ENCODE peak calls at places on chromosomes 11 and 22, in eight cellular contexts. One of them, this sample, is unnamed.

GRCh38 chr22:28002181-28002700 is 83.2 kb upstream of the PITPNB start:
- DNase-seq in psoas muscle: no peak
- DNase-seq in coronary artery: no peak
- DNase-seq in fibroblast of the aortic adventitia: peak
- DNase-seq in mesothelial cell of epicardium: no peak
- DNase-seq in tibial artery: no peak
- DNase-seq in upper lobe of right lung: no peak
- DNase-seq in osteocyte: no peak
- DNase-seq in this sample: no peak

GRCh38 chr11:71371674-71372069 is 76.5 kb downstream of the DHCR7 start:
- DNase-seq in coronary artery: no peak
- DNase-seq in psoas muscle: no peak
- DNase-seq in osteocyte: no peak
- DNase-seq in mesothelial cell of epicardium: no peak
- DNase-seq in upper lobe of right lung: no peak
- DNase-seq in tibial artery: no peak
- DNase-seq in fibroblast of the aortic adventitia: no peak
- DNase-seq in this sample: no peak

GRCh38 chr11:33065445-33066178 is 26.2 kb downstream of the TCP11L1 start:
- DNase-seq in tibial artery: peak
- DNase-seq in upper lobe of right lung: peak
- DNase-seq in fibroblast of the aortic adventitia: peak
- DNase-seq in osteocyte: peak
- DNase-seq in coronary artery: no peak
- DNase-seq in mesothelial cell of epicardium: peak
- DNase-seq in psoas muscle: peak
- DNase-seq in this sample: peak

GRCh38 chr11:78168539-78169477 is 19.6 kb downstream of the KCTD21 start:
- DNase-seq in tibial artery: peak
- DNase-seq in coronary artery: peak
- DNase-seq in osteocyte: peak
- DNase-seq in psoas muscle: peak
- DNase-seq in fibroblast of the aortic adventitia: peak
- DNase-seq in mesothelial cell of epicardium: no peak
- DNase-seq in upper lobe of right lung: no peak
- DNase-seq in this sample: peak

GRCh38 chr11:100908746-100909145 is 220.9 kb downstream of the PGR start:
- DNase-seq in fibroblast of the aortic adventitia: no peak
- DNase-seq in osteocyte: no peak
- DNase-seq in tibial artery: no peak
- DNase-seq in psoas muscle: no peak
- DNase-seq in coronary artery: no peak
- DNase-seq in mesothelial cell of epicardium: no peak
- DNase-seq in upper lobe of right lung: no peak
- DNase-seq in this sample: no peak

GRCh38 chr11:65382804-65383368 is 440 bp upstream of the SLC25A45 start:
- DNase-seq in fibroblast of the aortic adventitia: peak
- DNase-seq in tibial artery: no peak
- DNase-seq in upper lobe of right lung: peak
- DNase-seq in psoas muscle: peak
- DNase-seq in coronary artery: no peak
- DNase-seq in osteocyte: peak
- DNase-seq in mesothelial cell of epicardium: no peak
- DNase-seq in this sample: peak

GRCh38 chr11:94058630-94059029 is 37.5 kb downstream of the HEPHL1 start:
- DNase-seq in osteocyte: no peak
- DNase-seq in psoas muscle: no peak
- DNase-seq in coronary artery: no peak
- DNase-seq in tibial artery: no peak
- DNase-seq in upper lobe of right lung: no peak
- DNase-seq in fibroblast of the aortic adventitia: no peak
- DNase-seq in mesothelial cell of epicardium: no peak
- DNase-seq in this sample: peak

GRCh38 chr11:117316197-117316961 is at the start of gene BACE1:
- DNase-seq in mesothelial cell of epicardium: peak
- DNase-seq in osteocyte: peak
- DNase-seq in upper lobe of right lung: peak
- DNase-seq in psoas muscle: peak
- DNase-seq in coronary artery: peak
- DNase-seq in fibroblast of the aortic adventitia: peak
- DNase-seq in tibial artery: peak
- DNase-seq in this sample: peak

GRCh38 chr11:19536131-19536530 is 176.5 kb upstream of the NAV2 start:
- DNase-seq in coronary artery: no peak
- DNase-seq in psoas muscle: no peak
- DNase-seq in fibroblast of the aortic adventitia: no peak
- DNase-seq in mesothelial cell of epicardium: no peak
- DNase-seq in osteocyte: no peak
- DNase-seq in upper lobe of right lung: no peak
- DNase-seq in tibial artery: no peak
- DNase-seq in this sample: no peak

GRCh38 chr11:110896358-110896757 is 184.1 kb upstream of the ARHGAP20 start:
- DNase-seq in psoas muscle: no peak
- DNase-seq in coronary artery: no peak
- DNase-seq in tibial artery: peak
- DNase-seq in upper lobe of right lung: no peak
- DNase-seq in fibroblast of the aortic adventitia: peak
- DNase-seq in mesothelial cell of epicardium: no peak
- DNase-seq in osteocyte: no peak
- DNase-seq in this sample: peak

GRCh38 chr11:56197367-56197766 is 20.9 kb downstream of the OR5J2 start:
- DNase-seq in psoas muscle: no peak
- DNase-seq in tibial artery: no peak
- DNase-seq in osteocyte: no peak
- DNase-seq in mesothelial cell of epicardium: no peak
- DNase-seq in upper lobe of right lung: no peak
- DNase-seq in coronary artery: no peak
- DNase-seq in fibroblast of the aortic adventitia: no peak
- DNase-seq in this sample: no peak

GRCh38 chr22:23754980-23755636 is 883 bp upstream of the VPREB3 start:
- DNase-seq in tibial artery: no peak
- DNase-seq in upper lobe of right lung: no peak
- DNase-seq in coronary artery: no peak
- DNase-seq in osteocyte: no peak
- DNase-seq in fibroblast of the aortic adventitia: peak
- DNase-seq in psoas muscle: no peak
- DNase-seq in mesothelial cell of epicardium: no peak
- DNase-seq in this sample: no peak

GRCh38 chr22:25404923-25405853 is 159.3 kb upstream of the GRK3 start:
- DNase-seq in osteocyte: no peak
- DNase-seq in tibial artery: peak
- DNase-seq in psoas muscle: peak
- DNase-seq in upper lobe of right lung: peak
- DNase-seq in coronary artery: no peak
- DNase-seq in fibroblast of the aortic adventitia: peak
- DNase-seq in mesothelial cell of epicardium: peak
- DNase-seq in this sample: peak

GRCh38 chr22:41681616-41682015 is 7.1 kb downstream of the SNU13 start:
- DNase-seq in fibroblast of the aortic adventitia: no peak
- DNase-seq in coronary artery: no peak
- DNase-seq in mesothelial cell of epicardium: no peak
- DNase-seq in osteocyte: no peak
- DNase-seq in upper lobe of right lung: peak
- DNase-seq in tibial artery: no peak
- DNase-seq in psoas muscle: no peak
- DNase-seq in this sample: no peak

GRCh38 chr22:31238057-31238456 is 26.0 kb downstream of the LIMK2 start:
- DNase-seq in tibial artery: no peak
- DNase-seq in osteocyte: no peak
- DNase-seq in psoas muscle: no peak
- DNase-seq in mesothelial cell of epicardium: no peak
- DNase-seq in fibroblast of the aortic adventitia: no peak
- DNase-seq in coronary artery: no peak
- DNase-seq in upper lobe of right lung: no peak
- DNase-seq in this sample: no peak

GRCh38 chr11:95142431-95142830 is 52.8 kb downstream of the ENDOD1 start:
- DNase-seq in tibial artery: no peak
- DNase-seq in fibroblast of the aortic adventitia: peak
- DNase-seq in coronary artery: no peak
- DNase-seq in mesothelial cell of epicardium: no peak
- DNase-seq in upper lobe of right lung: no peak
- DNase-seq in psoas muscle: no peak
- DNase-seq in osteocyte: no peak
- DNase-seq in this sample: no peak

GRCh38 chr11:39220501-39221230 is 2238.8 kb downstream of the LRRC4C start:
- DNase-seq in fibroblast of the aortic adventitia: no peak
- DNase-seq in psoas muscle: no peak
- DNase-seq in upper lobe of right lung: no peak
- DNase-seq in mesothelial cell of epicardium: no peak
- DNase-seq in osteocyte: no peak
- DNase-seq in tibial artery: no peak
- DNase-seq in coronary artery: no peak
- DNase-seq in this sample: no peak

GRCh38 chr11:109854696-109855095 is 238.5 kb upstream of the ZC3H12C start:
- DNase-seq in psoas muscle: no peak
- DNase-seq in osteocyte: no peak
- DNase-seq in fibroblast of the aortic adventitia: no peak
- DNase-seq in coronary artery: no peak
- DNase-seq in upper lobe of right lung: no peak
- DNase-seq in mesothelial cell of epicardium: no peak
- DNase-seq in tibial artery: no peak
- DNase-seq in this sample: no peak

GRCh38 chr11:34874202-34874601 is 42.0 kb downstream of the APIP start:
- DNase-seq in tibial artery: no peak
- DNase-seq in upper lobe of right lung: no peak
- DNase-seq in psoas muscle: no peak
- DNase-seq in osteocyte: no peak
- DNase-seq in coronary artery: no peak
- DNase-seq in mesothelial cell of epicardium: no peak
- DNase-seq in fibroblast of the aortic adventitia: no peak
- DNase-seq in this sample: no peak
- TF ChIP-seq CTCF in tibial artery: no peak
- TF ChIP-seq CTCF in upper lobe of right lung: no peak
- TF ChIP-seq CTCF in psoas muscle: no peak
- TF ChIP-seq CTCF in osteocyte: no peak
- TF ChIP-seq CTCF in coronary artery: no peak
- TF ChIP-seq CTCF in mesothelial cell of epicardium: no peak
- TF ChIP-seq CTCF in fibroblast of the aortic adventitia: no peak
- TF ChIP-seq CTCF in this sample: no peak

GRCh38 chr11:59810189-59810910 is at the start of gene MRPL16:
- DNase-seq in tibial artery: peak
- DNase-seq in upper lobe of right lung: peak
- DNase-seq in psoas muscle: peak
- DNase-seq in fibroblast of the aortic adventitia: peak
- DNase-seq in coronary artery: peak
- DNase-seq in mesothelial cell of epicardium: peak
- DNase-seq in osteocyte: peak
- DNase-seq in this sample: peak
- TF ChIP-seq CTCF in tibial artery: no peak
- TF ChIP-seq CTCF in upper lobe of right lung: peak
- TF ChIP-seq CTCF in psoas muscle: peak
- TF ChIP-seq CTCF in fibroblast of the aortic adventitia: no peak
- TF ChIP-seq CTCF in coronary artery: no peak
- TF ChIP-seq CTCF in mesothelial cell of epicardium: peak
- TF ChIP-seq CTCF in osteocyte: no peak
- TF ChIP-seq CTCF in this sample: no peak

DNA sequence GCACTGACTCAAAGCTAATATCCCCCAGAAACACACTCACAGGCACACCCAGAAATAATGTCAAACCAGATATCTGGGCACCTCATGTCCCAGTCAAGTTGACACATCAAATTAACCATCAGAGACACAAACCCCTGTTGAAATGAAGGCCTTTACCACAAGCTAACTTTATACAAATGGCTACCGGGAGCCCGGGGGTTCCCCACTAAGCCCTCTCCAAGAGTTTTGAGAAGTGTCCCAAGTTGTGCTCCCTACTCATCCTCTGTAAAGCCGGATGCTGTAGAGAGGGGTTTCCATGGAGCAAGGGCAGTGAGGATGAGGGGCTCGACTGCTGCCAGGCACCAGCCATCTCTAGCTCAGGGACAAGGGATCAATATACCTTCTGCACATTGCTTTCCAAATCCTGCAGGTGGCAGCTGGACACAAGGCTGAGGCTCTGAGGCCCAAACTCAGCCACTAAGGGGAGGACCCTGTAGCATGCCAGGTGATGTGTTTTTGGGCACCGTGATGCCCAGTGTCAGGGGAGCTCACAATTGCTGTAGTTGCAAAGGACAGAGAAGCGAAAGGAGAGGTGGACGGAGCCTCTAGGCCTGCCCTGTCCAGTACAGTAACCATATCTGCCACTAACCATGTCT is 145.7 kb downstream of the TTC17 start:
- DNase-seq in fibroblast of the aortic adventitia: peak
- DNase-seq in mesothelial cell of epicardium: no peak
- DNase-seq in coronary artery: no peak
- DNase-seq in tibial artery: no peak
- DNase-seq in upper lobe of right lung: no peak
- DNase-seq in psoas muscle: no peak
- DNase-seq in osteocyte: no peak
- DNase-seq in this sample: peak
- TF ChIP-seq CTCF in fibroblast of the aortic adventitia: peak
- TF ChIP-seq CTCF in mesothelial cell of epicardium: no peak
- TF ChIP-seq CTCF in coronary artery: no peak
- TF ChIP-seq CTCF in tibial artery: peak
- TF ChIP-seq CTCF in upper lobe of right lung: peak
- TF ChIP-seq CTCF in psoas muscle: no peak
- TF ChIP-seq CTCF in osteocyte: peak
- TF ChIP-seq CTCF in this sample: peak

GRCh38 chr11:45209480-45209879 is 63.0 kb downstream of the PRDM11 start:
- DNase-seq in coronary artery: no peak
- DNase-seq in osteocyte: no peak
- DNase-seq in tibial artery: no peak
- DNase-seq in upper lobe of right lung: no peak
- DNase-seq in fibroblast of the aortic adventitia: no peak
- DNase-seq in mesothelial cell of epicardium: no peak
- DNase-seq in psoas muscle: no peak
- DNase-seq in this sample: no peak

GRCh38 chr11:45205978-45206377 is 59.5 kb downstream of the PRDM11 start:
- DNase-seq in fibroblast of the aortic adventitia: no peak
- DNase-seq in tibial artery: no peak
- DNase-seq in coronary artery: no peak
- DNase-seq in psoas muscle: no peak
- DNase-seq in upper lobe of right lung: no peak
- DNase-seq in mesothelial cell of epicardium: no peak
- DNase-seq in osteocyte: no peak
- DNase-seq in this sample: no peak

GRCh38 chr11:45208135-45208534 is 61.7 kb downstream of the PRDM11 start:
- DNase-seq in upper lobe of right lung: no peak
- DNase-seq in fibroblast of the aortic adventitia: no peak
- DNase-seq in coronary artery: no peak
- DNase-seq in psoas muscle: no peak
- DNase-seq in osteocyte: no peak
- DNase-seq in mesothelial cell of epicardium: no peak
- DNase-seq in tibial artery: no peak
- DNase-seq in this sample: no peak

GRCh38 chr11:45209000-45209399 is 62.6 kb downstream of the PRDM11 start:
- DNase-seq in fibroblast of the aortic adventitia: no peak
- DNase-seq in mesothelial cell of epicardium: no peak
- DNase-seq in upper lobe of right lung: no peak
- DNase-seq in tibial artery: no peak
- DNase-seq in osteocyte: no peak
- DNase-seq in coronary artery: no peak
- DNase-seq in psoas muscle: no peak
- DNase-seq in this sample: no peak

DNA sequence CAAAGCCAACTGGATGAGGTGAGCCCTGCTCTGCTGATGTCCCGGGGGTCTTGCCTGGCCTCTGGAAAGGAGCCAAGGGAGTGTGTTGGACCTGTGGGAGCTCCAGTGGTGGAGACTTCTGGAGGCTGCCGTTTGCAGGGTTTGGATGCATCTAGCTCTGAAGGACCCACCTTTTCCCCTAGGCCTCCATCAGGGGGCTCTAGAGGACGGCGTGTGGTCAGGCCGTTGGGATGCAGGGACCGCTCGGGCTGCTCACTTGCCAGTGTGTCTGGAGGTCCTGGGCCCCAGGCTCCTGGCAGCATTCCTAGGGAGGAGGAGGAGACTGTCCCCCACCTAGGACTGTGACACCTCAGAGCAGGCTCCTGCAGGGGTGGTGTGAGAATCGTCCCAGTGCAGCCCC is 58.3 kb downstream of the PRDM11 start:
- DNase-seq in mesothelial cell of epicardium: no peak
- DNase-seq in upper lobe of right lung: no peak
- DNase-seq in fibroblast of the aortic adventitia: no peak
- DNase-seq in tibial artery: no peak
- DNase-seq in coronary artery: no peak
- DNase-seq in psoas muscle: no peak
- DNase-seq in osteocyte: no peak
- DNase-seq in this sample: no peak
- TF ChIP-seq CTCF in mesothelial cell of epicardium: no peak
- TF ChIP-seq CTCF in upper lobe of right lung: no peak
- TF ChIP-seq CTCF in fibroblast of the aortic adventitia: no peak
- TF ChIP-seq CTCF in tibial artery: no peak
- TF ChIP-seq CTCF in coronary artery: no peak
- TF ChIP-seq CTCF in psoas muscle: no peak
- TF ChIP-seq CTCF in osteocyte: no peak
- TF ChIP-seq CTCF in this sample: no peak

This sample was measured in MCF 10A.